ENCODE peak calls at places on chromosomes 3 and 15, in four cellular contexts. I is naive thymus-derived CD4-positive, alpha-beta T cell; G is psoas muscle; O is body of pancreas. E is an unnamed sample. For H3K27me3 and H3K9me3, the result is how much of the 10 kb centered on the place peaks cover.

GRCh38 chr3:48926425-48927392 is 8.1 kb downstream of the ARIH2 start:
- DNase-seq in I (no peak), G (no peak), O (no peak), E (no peak)

GRCh38 chr3:193831495-193832455 is 238.8 kb downstream of the OPA1 start:
- DNase-seq in I (no peak), G (peak), O (peak), E (no peak)

GRCh38 chr3:24299801-24300626 is 194.6 kb downstream of the THRB start:
- DNase-seq in I (no peak), G (no peak), O (no peak), E (no peak)

GRCh38 chr3:194006-194405 is 2.6 kb upstream of the CHL1 start:
- DNase-seq in I (no peak), G (no peak), O (no peak), E (no peak)

GRCh38 chr3:182527745-182528144 is 265.6 kb upstream of the ATP11B start:
- DNase-seq in I (no peak), G (no peak), O (no peak), E (no peak)

GRCh38 chr3:47979070-47979469 is 37.1 kb downstream of the MAP4 start:
- DNase-seq in I (no peak), G (no peak), O (no peak), E (no peak)

GRCh38 chr3:51997935-51998596 is 2.4 kb upstream of the RPL29 start:
- DNase-seq in I (no peak), G (no peak), O (no peak), E (peak)

GRCh38 chr15:101087172-101087769 is 164.6 kb downstream of the CHSY1 start:
- DNase-seq in I (no peak), G (no peak), O (no peak), E (no peak)

GRCh38 chr15:86229306-86229705 is 149.6 kb downstream of the AGBL1 start:
- DNase-seq in I (no peak), G (no peak), O (no peak), E (no peak)

GRCh38 chr15:65819563-65819960 is 27.5 kb upstream of the DENND4A start:
- DNase-seq in I (no peak), G (no peak), O (no peak), E (no peak)

GRCh38 chr3:169295126-169295525 is 368.4 kb downstream of the MECOM start:
- DNase-seq in I (no peak), G (no peak), O (no peak), E (peak)

GRCh38 chr3:73766599-73767378 is 142.0 kb upstream of the PDZRN3 start:
- DNase-seq in I (no peak), G (no peak), O (peak), E (no peak)

GRCh38 chr15:89148126-89148525 is 59.9 kb downstream of the ABHD2 start:
- DNase-seq in I (no peak), G (no peak), O (no peak), E (no peak)

GRCh38 chr3:161314836-161315391 is 56.4 kb downstream of the SPTSSB start:
- DNase-seq in I (no peak), G (no peak), O (no peak), E (peak)

GRCh38 chr3:134463676-134464611 is 21.8 kb downstream of the ANAPC13 start:
- DNase-seq in I (no peak), G (peak), O (peak), E (peak)

GRCh38 chr3:136078421-136079364 is 113.2 kb downstream of the PPP2R3A start:
- DNase-seq in I (peak), G (no peak), O (no peak), E (no peak)

GRCh38 chr3:149621218-149622005 is 36.4 kb downstream of the WWTR1 start:
- DNase-seq in I (no peak), G (no peak), O (peak), E (peak)

GRCh38 chr15:50764331-50765201 is 940 bp downstream of the SPPL2A start:
- DNase-seq in I (peak), G (no peak), O (no peak), E (peak)

GRCh38 chr3:168457973-168458539 is 362.3 kb upstream of the GOLIM4 start:
- DNase-seq in I (no peak), G (no peak), O (no peak), E (no peak)

GRCh38 chr3:158809642-158810041 is 7.8 kb downstream of the MFSD1 start:
- DNase-seq in I (no peak), G (no peak), O (peak), E (no peak)

GRCh38 chr3:52892625-52893311 is 4.6 kb downstream of the STIMATE start:
- DNase-seq in I (peak), G (no peak), O (no peak), E (no peak)

GRCh38 chr3:102297259-102297658 is 137.6 kb upstream of the ZPLD1 start:
- DNase-seq in I (no peak), G (no peak), O (no peak), E (no peak)

GRCh38 chr3:37991823-37992222 is 1.2 kb downstream of the VILL start:
- DNase-seq in I (no peak), G (no peak), O (no peak), E (no peak)

GRCh38 chr3:9206287-9206686 is 43.2 kb downstream of the SRGAP3 start:
- DNase-seq in I (no peak), G (no peak), O (no peak), E (no peak)

GRCh38 chr3:186107148-186108105 is 1.5 kb downstream of the ETV5 start:
- DNase-seq in I (peak), G (peak), O (peak), E (peak)

GRCh38 chr3:122835590-122835989 is 40.7 kb downstream of the SLC49A4 start:
- DNase-seq in I (no peak), G (no peak), O (no peak), E (no peak)

GRCh38 chr3:129794319-129795201 is 99.0 kb downstream of the TMCC1 start:
- DNase-seq in I (peak), G (no peak), O (peak), E (peak)

GRCh38 chr3:104102386-104102785 is 1264.3 kb upstream of the ALCAM start:
- DNase-seq in I (no peak), G (no peak), O (peak), E (peak)

GRCh38 chr3:185631508-185632206 is 45.6 kb downstream of the SENP2 start:
- DNase-seq in I (no peak), G (no peak), O (no peak), E (no peak)

GRCh38 chr3:82496890-82497560 is 735.6 kb upstream of the GBE1 start:
- DNase-seq in I (no peak), G (no peak), O (peak), E (peak)

GRCh38 chr3:153722157-153722556 is 399.0 kb upstream of the ARHGEF26 start:
- DNase-seq in I (no peak), G (no peak), O (no peak), E (no peak)

GRCh38 chr3:10160925-10161324 is 3.8 kb upstream of the IRAK2 start:
- DNase-seq in I (no peak), G (no peak), O (no peak), E (no peak)

GRCh38 chr3:160784853-160785252 is 28.8 kb downstream of the PPM1L start:
- DNase-seq in I (no peak), G (no peak), O (peak), E (no peak)

GRCh38 chr15:62325597-62325996 is 160.5 kb upstream of the C2CD4B start:
- DNase-seq in I (no peak), G (no peak), O (no peak), E (no peak)

GRCh38 chr3:101158374-101158773 is 162.0 kb downstream of the IMPG2 start:
- DNase-seq in I (no peak), G (no peak), O (no peak), E (no peak)

GRCh38 chr15:38398134-38398533 is 55.8 kb upstream of the FAM98B start:
- DNase-seq in I (no peak), G (peak), O (peak), E (peak)

GRCh38 chr15:52668133-52668532 is 11.1 kb downstream of the ATOSA start:
- DNase-seq in I (no peak), G (no peak), O (no peak), E (no peak)

GRCh38 chr15:101023501-101024110 is 104.4 kb downstream of the LRRK1 start:
- DNase-seq in I (no peak), G (no peak), O (no peak), E (no peak)

GRCh38 chr3:107910713-107911259 is 180.0 kb downstream of the CD47 start:
- DNase-seq in I (no peak), G (no peak), O (no peak), E (no peak)

GRCh38 chr3:11578169-11578568 is 65.5 kb downstream of the VGLL4 start:
- DNase-seq in I (no peak), G (no peak), O (no peak), E (no peak)
- H3K27ac ChIP-seq in I (no peak), G (no peak), O (no peak), E (no peak)

GRCh38 chr15:92395557-92395956 is 1.9 kb downstream of the ST8SIA2 start:
- DNase-seq in I (no peak), G (no peak), O (no peak), E (no peak)
- H3K27me3 ChIP-seq in I (under half), G (under half), O (under half), E (under half)

GRCh38 chr15:25054943-25055342 is 100.2 kb downstream of the SNRPN start:
- DNase-seq in I (no peak), G (no peak), O (no peak), E (no peak)
- H3K9me3 ChIP-seq in I (under half), G (half or more), O (under half), E (under half)

GRCh38 chr3:18630295-18630694 is 205.2 kb upstream of the SATB1 start:
- DNase-seq in I (no peak), G (no peak), O (no peak), E (no peak)
- H3K27ac ChIP-seq in I (no peak), G (no peak), O (no peak), E (no peak)

DNA sequence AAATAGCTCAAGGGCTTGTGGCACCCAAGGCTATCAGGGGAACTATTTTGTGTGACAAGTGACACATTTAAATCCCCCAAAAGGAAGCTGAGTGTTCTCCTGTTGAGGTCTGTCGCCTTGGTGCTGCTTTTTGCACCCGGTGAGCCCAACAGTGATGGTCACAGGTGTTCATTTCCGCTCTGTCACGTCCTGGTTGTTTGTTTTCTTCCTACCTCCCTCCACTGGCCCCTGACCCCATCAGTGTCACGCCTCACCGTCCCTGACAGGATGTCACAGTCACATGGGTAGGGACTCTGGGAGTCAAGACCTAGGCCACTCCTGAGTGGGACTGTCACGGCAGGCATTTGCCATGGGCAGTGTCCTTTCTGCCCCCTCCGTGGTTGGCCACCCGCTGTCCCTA is 11.2 kb downstream of the SLCO3A1 start:
- DNase-seq in I (no peak), G (no peak), O (no peak), E (no peak)
- H3K27me3 ChIP-seq in I (under half), G (under half), O (under half), E (under half)

DNA sequence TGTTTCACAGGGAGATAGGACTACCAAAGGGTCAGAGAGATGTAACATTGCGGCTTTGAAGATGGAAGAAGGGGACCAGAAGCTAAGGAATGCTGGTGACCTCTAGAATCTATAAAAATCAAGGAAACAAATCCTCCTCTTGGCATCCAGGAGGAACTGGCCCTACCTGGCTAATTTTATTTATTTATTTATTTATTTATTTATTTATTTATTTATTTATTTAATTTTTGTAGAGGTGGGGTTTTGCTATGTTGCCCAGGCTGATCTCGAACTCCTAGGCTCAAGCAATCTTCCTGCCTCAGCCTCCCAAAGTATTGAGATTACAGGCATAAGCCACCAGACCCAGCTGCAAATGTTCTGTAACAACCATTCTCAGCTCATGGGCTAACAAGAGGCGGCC is 19.7 kb downstream of the MYL3 start:
- DNase-seq in I (no peak), G (no peak), O (no peak), E (no peak)
- H3K9me3 ChIP-seq in I (under half), G (under half), O (under half), E (under half)

GRCh38 chr3:147404800-147405551 is 1.4 kb downstream of the ZIC4 start:
- DNase-seq in I (no peak), G (no peak), O (no peak), E (no peak)
- H3K27ac ChIP-seq in I (no peak), G (no peak), O (no peak), E (no peak)

DNA sequence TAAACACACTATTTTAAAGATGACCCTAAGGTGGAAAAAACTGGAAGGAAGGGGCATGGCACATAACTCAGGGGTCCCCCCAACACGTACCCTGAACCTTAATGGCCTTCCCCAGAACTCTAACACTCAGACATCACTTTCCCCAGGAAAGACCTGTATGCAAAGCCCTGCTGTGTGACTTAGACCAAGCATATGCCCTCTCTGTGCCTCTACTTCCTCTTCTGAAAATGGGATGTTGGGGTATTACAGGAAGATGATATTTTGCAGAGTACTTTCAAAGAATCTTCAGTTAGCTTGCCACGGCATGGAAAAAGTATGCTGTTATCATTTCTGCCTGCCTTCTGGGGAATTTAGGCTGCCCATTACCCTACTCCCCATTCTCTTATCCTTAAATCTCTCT is 7.2 kb upstream of the INSYN1 start:
- DNase-seq in I (no peak), G (no peak), O (no peak), E (no peak)
- H3K27me3 ChIP-seq in I (under half), G (under half), O (under half), E (under half)

GRCh38 chr15:73750951-73751350 is 2.2 kb downstream of the INSYN1 start:
- DNase-seq in I (no peak), G (no peak), O (no peak), E (no peak)
- H3K9me3 ChIP-seq in I (under half), G (under half), O (under half), E (under half)